ENCODE peak calls at places on chromosome 10, in ten cellular contexts. O, T, H, L, Y, J, P, W, Q and U are unnamed samples.

GRCh38 chr10:56537984-56538383 is 176.9 kb upstream of the ZWINT start:
- DNase-seq in O (peak; percentile 14), T (no peak), H (peak; percentile 90), L (no peak), Y (peak; percentile 85), J (no peak), P (peak; percentile 29), W (peak; percentile 18), Q (peak; percentile 61), U (peak; percentile 32)

GRCh38 chr10:128721851-128722250 is 595.6 kb upstream of the MKI67 start:
- DNase-seq in O (no peak), T (no peak), H (no peak), L (no peak), Y (no peak), J (no peak), P (no peak), W (no peak), Q (no peak), U (no peak)

GRCh38 chr10:119115921-119116320 is 12.0 kb downstream of the DENND10 start:
- DNase-seq in O (no peak), T (no peak), H (no peak), L (no peak), Y (no peak), J (no peak), P (no peak), W (no peak), Q (peak; percentile 58), U (no peak)

GRCh38 chr10:47078393-47079163 is 167.3 kb downstream of the PTPN20 start:
- DNase-seq in O (no peak), T (no peak), H (no peak), L (peak; percentile 46), Y (no peak), J (no peak), P (no peak), W (no peak), Q (no peak), U (no peak)

GRCh38 chr10:37390901-37391300 is 265.5 kb downstream of the ANKRD30A start:
- DNase-seq in O (no peak), T (no peak), H (no peak), L (no peak), Y (no peak), J (no peak), P (no peak), W (no peak), Q (no peak), U (no peak)

GRCh38 chr10:84329986-84330651 is 1.7 kb downstream of the CCSER2 start:
- DNase-seq in O (no peak), T (no peak), H (no peak), L (no peak), Y (no peak), J (no peak), P (no peak), W (no peak), Q (no peak), U (no peak)

GRCh38 chr10:133097961-133098360 is 10.2 kb downstream of the ADGRA1 start:
- DNase-seq in O (no peak), T (no peak), H (no peak), L (no peak), Y (no peak), J (no peak), P (no peak), W (no peak), Q (no peak), U (no peak)

GRCh38 chr10:78541528-78542470 is 508.1 kb downstream of the RPS24 start:
- DNase-seq in O (peak; percentile 51), T (no peak), H (peak; percentile 54), L (no peak), Y (no peak), J (no peak), P (no peak), W (peak; percentile 45), Q (no peak), U (peak; percentile 37)

GRCh38 chr10:49325131-49325915 is 26.4 kb downstream of the C10orf71 start:
- DNase-seq in O (no peak), T (no peak), H (no peak), L (no peak), Y (no peak), J (no peak), P (no peak), W (no peak), Q (no peak), U (no peak)

GRCh38 chr10:17913604-17914003 is 38.1 kb upstream of the SLC39A12 start:
- DNase-seq in O (no peak), T (no peak), H (no peak), L (no peak), Y (no peak), J (no peak), P (no peak), W (no peak), Q (no peak), U (no peak)

GRCh38 chr10:17912764-17913163 is 39.0 kb upstream of the SLC39A12 start:
- DNase-seq in O (peak; percentile 57), T (no peak), H (no peak), L (no peak), Y (no peak), J (no peak), P (no peak), W (no peak), Q (no peak), U (no peak)

GRCh38 chr10:17914169-17915045 is 37.3 kb upstream of the SLC39A12 start:
- DNase-seq in O (no peak), T (no peak), H (no peak), L (no peak), Y (no peak), J (no peak), P (no peak), W (no peak), Q (no peak), U (no peak)

GRCh38 chr10:17906002-17906401 is 45.7 kb upstream of the SLC39A12 start:
- DNase-seq in O (no peak), T (no peak), H (no peak), L (no peak), Y (no peak), J (no peak), P (no peak), W (no peak), Q (no peak), U (no peak)

DNA sequence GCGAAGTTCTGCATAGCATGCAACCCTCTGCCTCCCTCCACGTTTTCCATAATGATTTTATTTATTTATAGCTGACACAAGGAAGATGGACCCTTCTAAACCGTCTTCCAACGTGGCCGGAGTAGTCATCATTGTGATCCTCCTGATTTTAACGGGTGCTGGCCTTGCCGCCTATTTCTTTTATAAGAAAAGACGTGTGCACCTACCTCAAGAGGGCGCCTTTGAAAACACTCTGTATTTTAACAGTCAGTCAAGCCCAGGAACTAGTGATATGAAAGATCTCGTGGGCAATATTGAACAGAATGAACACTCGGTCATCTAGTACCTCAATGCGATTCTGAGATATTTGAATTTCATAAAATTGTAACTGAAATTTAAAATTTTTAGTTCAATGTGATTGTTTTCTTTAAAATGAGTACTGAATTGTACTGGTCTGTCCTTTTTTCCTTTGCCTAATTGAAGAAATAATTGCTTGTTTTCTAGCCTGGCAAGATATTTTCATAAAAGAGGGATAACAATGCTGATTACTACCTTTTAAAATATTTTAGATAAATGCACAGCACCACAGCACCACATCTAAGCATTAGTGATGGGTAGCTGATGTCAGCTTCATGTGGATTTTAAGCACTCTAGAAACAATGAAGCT is 41.5 kb upstream of the SLC39A12 start:
- DNase-seq in O (peak; percentile 79), T (peak; percentile 37), H (peak; percentile 64), L (peak; percentile 59), Y (peak; percentile 70), J (peak; percentile 63), P (peak; percentile 37), W (peak; percentile 72), Q (peak; percentile 68), U (peak; percentile 68)
- TF ChIP-seq CTCF in O (peak; percentile 67), T (peak; percentile 70), H (peak; percentile 68), L (peak; percentile 43), Y (peak; percentile 70), J (peak; percentile 84), P (peak; percentile 54), W (peak; percentile 66), Q (peak; percentile 67), U (peak; percentile 79)

GRCh38 chr10:71222541-71223364 is 10.4 kb downstream of the UNC5B start:
- DNase-seq in O (peak; percentile 44), T (no peak), H (peak; percentile 38), L (peak; percentile 88), Y (no peak), J (no peak), P (no peak), W (no peak), Q (no peak), U (peak; percentile 70)
- TF ChIP-seq CTCF in O (no peak), T (peak; percentile 17), H (no peak), L (peak; percentile 73), Y (no peak), J (peak; percentile 39), P (no peak), W (peak; percentile 3), Q (no peak), U (no peak)

DNA sequence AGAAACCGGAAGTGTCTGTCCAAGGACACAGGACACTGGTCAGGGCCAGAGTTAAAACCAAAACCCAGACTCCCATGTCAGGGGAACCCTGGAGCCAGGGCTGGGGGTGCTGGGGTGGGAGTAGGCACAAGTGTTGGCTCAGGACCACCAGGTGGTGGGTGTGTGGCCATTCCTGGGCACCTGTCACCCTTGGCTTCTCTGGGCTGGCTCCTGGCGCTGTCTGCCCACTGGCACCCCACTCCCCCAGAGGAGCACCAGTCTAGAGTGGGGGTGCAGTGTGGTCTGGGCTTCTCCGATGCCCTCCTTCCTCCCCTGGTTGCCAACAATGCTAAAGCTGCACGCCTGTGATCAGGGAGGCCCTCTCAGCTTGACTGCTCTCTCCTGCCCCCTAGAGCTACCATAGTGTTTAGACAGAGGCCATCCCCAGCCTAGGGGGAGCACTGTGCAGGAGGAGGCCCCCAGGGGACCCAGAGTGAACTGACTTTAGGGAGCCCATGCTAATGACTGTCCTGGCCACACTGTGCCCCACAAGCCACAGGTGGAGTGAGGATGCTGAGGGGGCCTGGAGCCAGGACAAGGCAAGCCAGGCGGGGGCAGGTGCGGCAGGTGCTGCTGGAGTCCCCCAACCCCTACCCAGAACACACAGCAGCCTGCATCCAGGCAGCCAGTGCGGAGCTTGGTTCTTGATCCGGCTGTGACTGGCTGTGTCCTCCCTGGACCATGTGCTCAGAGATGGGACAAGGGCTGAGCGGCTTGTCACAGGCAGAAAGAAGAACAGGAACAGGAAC is 11.0 kb downstream of the RASGEF1A start:
- DNase-seq in O (peak; percentile 4), T (peak; percentile 63), H (no peak), L (peak; percentile 71), Y (peak; percentile 24), J (peak; percentile 58), P (no peak), W (peak; percentile 41), Q (peak; percentile 14), U (no peak)
- TF ChIP-seq CTCF in O (peak; percentile 39), T (peak; percentile 48), H (peak; percentile 53), L (peak; percentile 84), Y (peak; percentile 38), J (peak; percentile 60), P (peak; percentile 55), W (peak; percentile 22), Q (peak; percentile 46), U (peak; percentile 44)

GRCh38 chr10:91758303-91759146 is 39.7 kb upstream of the TNKS2 start:
- DNase-seq in O (peak; percentile 81), T (no peak), H (peak; percentile 79), L (no peak), Y (peak; percentile 78), J (peak; percentile 21), P (peak; percentile 29), W (peak; percentile 59), Q (peak; percentile 82), U (peak; percentile 66)
- TF ChIP-seq CTCF in O (peak; percentile 52), T (no peak), H (peak; percentile 48), L (peak; percentile 41), Y (peak; percentile 67), J (peak; percentile 49), P (peak; percentile 31), W (peak; percentile 81), Q (peak; percentile 56), U (peak; percentile 62)

GRCh38 chr10:102230861-102231356 is 4.8 kb downstream of the ELOVL3 start:
- DNase-seq in O (no peak), T (peak; percentile 44), H (peak; percentile 23), L (peak; percentile 53), Y (peak; percentile 58), J (peak; percentile 49), P (no peak), W (peak; percentile 65), Q (peak; percentile 17), U (no peak)
- TF ChIP-seq CTCF in O (peak; percentile 22), T (no peak), H (peak; percentile 53), L (peak; percentile 52), Y (peak; percentile 34), J (peak; percentile 30), P (peak; percentile 8), W (peak; percentile 40), Q (peak; percentile 24), U (peak; percentile 27)